ENCODE peak calls at places on chromosomes 7 and 10, in eight cellular contexts. Q is cardiac muscle cell, E is stomach, H is endothelial cell of umbilical vein, A is ascending aorta, G is heart right ventricle, D is upper lobe of right lung, J is A549. Y is an unnamed sample.

GRCh38 chr7:131604841-131605279 is 48.4 kb upstream of the PODXL start:
- DNase-seq in Q (no peak), E (no peak), H (no peak), A (no peak), G (no peak), D (no peak), J (peak), Y (no peak)

GRCh38 chr7:99651290-99651689 is 28.5 kb downstream of the CYP3A5 start:
- DNase-seq in Q (no peak), E (no peak), H (no peak), A (no peak), G (no peak), D (no peak), J (no peak), Y (no peak)

GRCh38 chr7:76327610-76328009 is 25.1 kb downstream of the HSPB1 start:
- DNase-seq in Q (no peak), E (no peak), H (peak), A (no peak), G (no peak), D (no peak), J (no peak), Y (no peak)

GRCh38 chr7:99579281-99579955 is 18.6 kb upstream of the TMEM225B start:
- DNase-seq in Q (no peak), E (no peak), H (no peak), A (no peak), G (no peak), D (no peak), J (no peak), Y (no peak)

GRCh38 chr10:53379951-53380350 is 607.4 kb upstream of the MBL2 start:
- DNase-seq in Q (no peak), E (no peak), H (no peak), A (no peak), G (no peak), D (no peak), J (no peak), Y (no peak)

GRCh38 chr7:66558660-66559465 is 69.8 kb upstream of the KCTD7 start:
- DNase-seq in Q (no peak), E (no peak), H (no peak), A (no peak), G (no peak), D (no peak), J (peak), Y (no peak)

GRCh38 chr10:133261726-133262325 is 14.8 kb downstream of the ADAM8 start:
- DNase-seq in Q (peak), E (peak), H (peak), A (peak), G (peak), D (peak), J (peak), Y (peak)

GRCh38 chr7:132705146-132705545 is 128.9 kb upstream of the PLXNA4 start:
- DNase-seq in Q (no peak), E (no peak), H (no peak), A (no peak), G (no peak), D (no peak), J (no peak), Y (no peak)

GRCh38 chr7:55733584-55733983 is 129.0 kb downstream of the SEPTIN14 start:
- DNase-seq in Q (no peak), E (no peak), H (peak), A (no peak), G (no peak), D (no peak), J (no peak), Y (no peak)

GRCh38 chr7:67006966-67007365 is 10.3 kb downstream of the TYW1 start:
- DNase-seq in Q (no peak), E (no peak), H (no peak), A (no peak), G (no peak), D (no peak), J (no peak), Y (no peak)

GRCh38 chr7:23514755-23515154 is 17.0 kb downstream of the TRA2A start:
- DNase-seq in Q (no peak), E (no peak), H (no peak), A (no peak), G (no peak), D (no peak), J (no peak), Y (no peak)

GRCh38 chr7:122166260-122166659 is 22.2 kb upstream of the AASS start:
- DNase-seq in Q (no peak), E (no peak), H (no peak), A (no peak), G (no peak), D (no peak), J (no peak), Y (no peak)

GRCh38 chr10:62817120-62817762 is 1.1 kb upstream of the EGR2 start:
- DNase-seq in Q (peak), E (no peak), H (peak), A (peak), G (peak), D (peak), J (peak), Y (peak)
- H3K27ac ChIP-seq in Q (no peak), E (peak), H (no peak), A (peak), G (peak), D (peak), J (peak), Y (peak)

DNA sequence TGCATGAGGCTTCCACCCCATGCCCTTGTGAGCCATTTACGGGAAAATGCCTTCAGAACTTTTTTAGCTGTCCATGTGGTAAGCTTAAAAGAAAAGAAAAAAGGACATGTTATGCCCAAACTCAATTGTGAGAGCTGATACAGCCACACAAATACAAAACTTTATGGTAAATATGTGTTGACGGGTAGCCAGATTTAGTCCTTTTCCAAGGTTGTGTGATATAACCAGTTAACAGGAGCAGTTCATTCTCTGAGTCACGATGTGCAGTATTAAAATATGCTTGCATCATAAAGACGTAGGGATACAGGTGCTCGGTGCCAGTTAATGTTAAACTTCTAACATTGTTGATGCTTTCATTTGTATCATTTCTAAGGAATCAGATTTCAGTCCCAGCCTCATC is 350.4 kb downstream of the DNAJB6 start:
- DNase-seq in Q (no peak), E (no peak), H (no peak), A (no peak), G (no peak), D (no peak), J (no peak), Y (no peak)
- H3K4me3 ChIP-seq in Q (no peak), E (no peak), H (no peak), A (no peak), G (no peak), D (no peak), J (no peak), Y (no peak)

GRCh38 chr7:138729444-138729843 is 28.3 kb upstream of the SVOPL start:
- DNase-seq in Q (no peak), E (no peak), H (no peak), A (no peak), G (no peak), D (no peak), J (no peak), Y (no peak)

GRCh38 chr7:138727336-138728099 is 26.4 kb upstream of the SVOPL start:
- DNase-seq in Q (no peak), E (no peak), H (no peak), A (no peak), G (no peak), D (no peak), J (no peak), Y (no peak)

DNA sequence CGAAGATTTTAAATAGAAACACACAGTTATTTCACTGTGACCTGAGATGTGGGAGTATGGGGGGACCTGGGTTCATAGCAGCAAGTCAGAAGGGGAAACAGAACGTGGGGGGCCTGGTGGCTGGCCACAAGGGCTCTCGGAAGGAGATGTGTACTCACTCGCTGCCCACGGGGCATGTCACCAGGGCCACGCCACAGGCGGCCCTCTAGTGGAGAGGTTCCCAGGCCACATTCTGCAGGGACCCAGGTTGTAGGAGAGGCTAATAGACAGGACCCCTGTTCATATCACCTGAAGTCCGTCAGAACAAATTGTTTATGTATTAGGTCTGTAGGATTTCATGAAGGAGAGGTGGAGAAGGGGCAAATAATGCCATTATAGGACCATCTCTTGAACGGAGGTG is 25.1 kb upstream of the SVOPL start:
- DNase-seq in Q (no peak), E (no peak), H (no peak), A (no peak), G (no peak), D (no peak), J (no peak), Y (no peak)
- TF ChIP-seq CTCF in Q (peak), E (no peak), H (no peak), A (no peak), G (no peak), D (no peak), J (no peak), Y (no peak)

DNA sequence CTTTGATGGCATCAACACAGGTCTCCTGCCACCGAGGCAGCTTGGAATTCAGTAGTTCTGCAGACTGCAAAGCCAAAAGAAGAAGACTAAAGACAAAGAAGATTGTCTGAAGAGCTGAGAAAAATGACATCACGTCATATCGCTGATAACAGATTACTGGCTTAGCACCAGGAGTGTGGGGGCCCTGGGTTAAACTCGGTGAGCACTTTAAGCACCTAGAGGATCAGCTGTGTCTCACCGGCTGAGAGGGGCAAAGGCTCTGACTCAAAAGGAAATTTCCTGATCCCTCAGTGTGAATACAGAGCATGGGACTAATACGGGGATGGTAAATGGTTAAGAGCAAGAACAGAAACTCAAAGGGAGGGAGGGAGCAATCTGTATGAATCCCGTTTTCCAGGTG is 30.7 kb downstream of the BRI3 start:
- DNase-seq in Q (no peak), E (no peak), H (no peak), A (no peak), G (no peak), D (no peak), J (no peak), Y (no peak)
- H3K27ac ChIP-seq in Q (peak), E (no peak), H (no peak), A (no peak), G (no peak), D (no peak), J (no peak), Y (no peak)

GRCh38 chr7:28065308-28065707 is 115.3 kb downstream of the JAZF1 start:
- DNase-seq in Q (no peak), E (no peak), H (no peak), A (no peak), G (no peak), D (no peak), J (no peak), Y (no peak)

GRCh38 chr7:28060371-28060950 is 120.1 kb downstream of the JAZF1 start:
- DNase-seq in Q (no peak), E (no peak), H (no peak), A (no peak), G (no peak), D (no peak), J (no peak), Y (no peak)

GRCh38 chr7:28065721-28066285 is 114.8 kb downstream of the JAZF1 start:
- DNase-seq in Q (no peak), E (no peak), H (no peak), A (no peak), G (no peak), D (no peak), J (no peak), Y (no peak)

GRCh38 chr7:28061824-28062196 is 118.8 kb downstream of the JAZF1 start:
- DNase-seq in Q (no peak), E (no peak), H (no peak), A (no peak), G (no peak), D (no peak), J (no peak), Y (no peak)

DNA sequence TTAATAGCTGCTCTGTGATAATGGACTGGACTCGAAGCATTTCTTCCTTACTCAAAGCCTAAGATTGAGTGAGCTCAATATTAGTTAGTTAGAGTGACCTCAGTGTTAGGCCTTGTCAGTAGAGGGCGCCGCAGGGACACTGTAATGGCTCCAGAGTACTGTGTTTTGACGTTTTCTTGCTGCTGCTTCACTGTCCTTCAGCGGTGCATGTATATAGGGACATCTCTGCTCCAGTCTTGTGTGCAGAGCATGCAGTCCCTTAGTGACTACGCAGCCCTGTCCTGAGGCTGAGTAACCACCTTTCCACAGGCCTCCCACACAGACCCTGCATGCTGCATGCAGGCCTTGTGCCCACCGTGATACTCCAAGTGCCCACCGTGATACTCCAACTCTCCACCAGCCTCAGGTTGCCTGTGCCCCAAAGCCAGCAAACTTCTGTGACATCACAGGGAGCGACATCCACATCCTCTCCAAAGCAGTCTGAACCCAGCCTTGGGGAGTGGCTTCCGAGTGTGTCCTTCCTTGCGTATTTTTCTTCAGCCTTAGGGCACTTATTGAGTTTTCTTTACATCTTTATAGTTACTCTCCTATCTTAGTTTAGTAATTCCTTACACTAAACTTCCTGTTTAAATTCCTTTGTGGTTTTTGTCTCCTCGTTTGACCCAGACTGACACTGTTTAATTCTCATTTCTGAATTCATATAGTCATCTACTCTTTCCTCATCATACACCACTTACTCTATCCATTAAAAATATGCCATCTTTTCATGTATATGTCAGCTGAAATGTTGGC is 118.2 kb downstream of the JAZF1 start:
- DNase-seq in Q (peak), E (peak), H (peak), A (peak), G (peak), D (peak), J (peak), Y (no peak)
- H3K4me3 ChIP-seq in Q (no peak), E (no peak), H (no peak), A (no peak), G (no peak), D (no peak), J (no peak), Y (no peak)

DNA sequence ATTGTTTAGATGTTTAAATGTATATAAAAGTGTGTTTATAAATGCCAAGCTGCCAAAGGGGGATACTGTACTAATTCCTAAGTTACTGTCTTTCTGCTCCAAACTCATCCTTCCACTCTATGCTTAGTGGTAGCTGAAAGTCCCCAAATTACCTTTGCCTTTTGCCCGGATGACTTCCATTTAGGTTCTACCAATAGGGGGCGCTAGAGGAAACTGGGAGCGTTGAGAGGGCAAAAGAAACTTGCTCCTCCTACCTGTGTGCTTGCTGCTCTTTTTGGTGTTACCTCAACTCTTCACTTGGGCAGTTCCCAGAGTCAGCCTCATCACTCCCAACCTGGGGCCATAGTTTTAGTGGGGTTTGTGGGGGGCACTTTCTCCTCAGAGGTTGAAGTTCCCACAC is 5.9 kb upstream of the OR2A25 start:
- DNase-seq in Q (no peak), E (no peak), H (no peak), A (no peak), G (no peak), D (no peak), J (no peak), Y (no peak)
- TF ChIP-seq CTCF in Q (no peak), E (no peak), H (no peak), A (no peak), G (no peak), D (no peak), J (no peak), Y (no peak)

DNA sequence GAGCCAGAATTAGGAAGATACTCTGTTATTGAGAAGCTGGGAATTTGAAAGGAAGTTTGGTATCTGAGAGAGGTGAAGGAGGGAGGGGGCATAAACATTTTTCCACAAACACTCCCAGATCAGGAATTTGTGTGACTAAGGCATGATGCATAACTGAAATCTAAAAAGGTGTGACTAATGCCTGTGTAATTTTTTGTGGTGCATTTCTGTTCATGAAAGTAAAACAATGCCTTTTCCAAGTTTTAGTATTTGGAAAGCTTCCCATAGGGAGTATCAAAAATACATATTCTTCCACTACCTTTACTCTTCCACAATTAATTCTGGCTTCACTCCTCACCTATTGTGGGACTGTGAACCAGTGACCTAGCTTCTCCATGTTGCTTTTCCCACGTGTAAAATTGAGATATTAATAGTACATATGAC is 56.4 kb upstream of the CAV2 start:
- DNase-seq in Q (no peak), E (no peak), H (peak), A (no peak), G (no peak), D (no peak), J (peak), Y (no peak)
- H3K27ac ChIP-seq in Q (no peak), E (no peak), H (peak), A (peak), G (peak), D (no peak), J (peak), Y (peak)